ENCODE peak calls at places on chromosomes 12 and 14, in four cellular contexts. K, P, V and O are unnamed samples.

GRCh38 chr12:12927211-12928079 is 24.5 kb downstream of the GPRC5D start:
- DNase-seq in K (peak), P (no peak), V (peak), O (no peak)

GRCh38 chr12:57754411-57755193 is at the start of gene MARCHF9:
- DNase-seq in K (peak), P (peak), V (no peak), O (no peak)

GRCh38 chr14:75417674-75418073 is 10.1 kb upstream of the JDP2 start:
- DNase-seq in K (no peak), P (no peak), V (no peak), O (no peak)

GRCh38 chr14:94100847-94101246 is 9.7 kb upstream of the IFI27 start:
- DNase-seq in K (no peak), P (no peak), V (no peak), O (no peak)

GRCh38 chr12:71731439-71732356 is 23.0 kb upstream of the RAB21 start:
- DNase-seq in K (no peak), P (peak), V (no peak), O (no peak)

GRCh38 chr12:88638956-88639355 is 58.7 kb upstream of the KITLG start:
- DNase-seq in K (no peak), P (no peak), V (no peak), O (no peak)

GRCh38 chr14:92785601-92786426 is 8.3 kb upstream of the GOLGA5 start:
- DNase-seq in K (no peak), P (no peak), V (no peak), O (no peak)

GRCh38 chr12:105451211-105451610 is 120.7 kb downstream of the C12orf75 start:
- DNase-seq in K (no peak), P (no peak), V (no peak), O (no peak)

GRCh38 chr12:24738436-24738835 is 210.5 kb downstream of the BCAT1 start:
- DNase-seq in K (no peak), P (no peak), V (no peak), O (no peak)

GRCh38 chr12:43776498-43776897 is 17.7 kb downstream of the IRAK4 start:
- DNase-seq in K (no peak), P (no peak), V (no peak), O (no peak)

GRCh38 chr14:58151701-58152568 is at the start of gene ARMH4:
- DNase-seq in K (peak), P (peak), V (peak), O (peak)

GRCh38 chr12:92446082-92446460 is 256.7 kb upstream of the PLEKHG7 start:
- DNase-seq in K (no peak), P (no peak), V (no peak), O (no peak)

GRCh38 chr14:80664576-80664975 is 277.0 kb downstream of the CEP128 start:
- DNase-seq in K (no peak), P (no peak), V (no peak), O (no peak)

GRCh38 chr12:67890726-67891125 is 98.5 kb upstream of the IFNG-AS1 start:
- DNase-seq in K (no peak), P (no peak), V (no peak), O (no peak)

GRCh38 chr14:66495214-66496098 is 9.3 kb downstream of the CCDC196 start:
- DNase-seq in K (peak), P (peak), V (no peak), O (no peak)

GRCh38 chr14:21894003-21894897 is 220.6 kb upstream of the OR4E1 start:
- DNase-seq in K (peak), P (peak), V (no peak), O (no peak)

GRCh38 chr12:38903596-38903995 is 1.8 kb downstream of the CPNE8 start:
- DNase-seq in K (no peak), P (no peak), V (no peak), O (no peak)

GRCh38 chr12:8038659-8039114 is 6.2 kb downstream of the FOXJ2 start:
- DNase-seq in K (no peak), P (peak), V (no peak), O (no peak)

GRCh38 chr12:98838282-98838681 is 193.2 kb downstream of the APAF1 start:
- DNase-seq in K (no peak), P (peak), V (no peak), O (no peak)
- TF ChIP-seq CTCF in K (no peak), P (peak), V (no peak), O (peak)

DNA sequence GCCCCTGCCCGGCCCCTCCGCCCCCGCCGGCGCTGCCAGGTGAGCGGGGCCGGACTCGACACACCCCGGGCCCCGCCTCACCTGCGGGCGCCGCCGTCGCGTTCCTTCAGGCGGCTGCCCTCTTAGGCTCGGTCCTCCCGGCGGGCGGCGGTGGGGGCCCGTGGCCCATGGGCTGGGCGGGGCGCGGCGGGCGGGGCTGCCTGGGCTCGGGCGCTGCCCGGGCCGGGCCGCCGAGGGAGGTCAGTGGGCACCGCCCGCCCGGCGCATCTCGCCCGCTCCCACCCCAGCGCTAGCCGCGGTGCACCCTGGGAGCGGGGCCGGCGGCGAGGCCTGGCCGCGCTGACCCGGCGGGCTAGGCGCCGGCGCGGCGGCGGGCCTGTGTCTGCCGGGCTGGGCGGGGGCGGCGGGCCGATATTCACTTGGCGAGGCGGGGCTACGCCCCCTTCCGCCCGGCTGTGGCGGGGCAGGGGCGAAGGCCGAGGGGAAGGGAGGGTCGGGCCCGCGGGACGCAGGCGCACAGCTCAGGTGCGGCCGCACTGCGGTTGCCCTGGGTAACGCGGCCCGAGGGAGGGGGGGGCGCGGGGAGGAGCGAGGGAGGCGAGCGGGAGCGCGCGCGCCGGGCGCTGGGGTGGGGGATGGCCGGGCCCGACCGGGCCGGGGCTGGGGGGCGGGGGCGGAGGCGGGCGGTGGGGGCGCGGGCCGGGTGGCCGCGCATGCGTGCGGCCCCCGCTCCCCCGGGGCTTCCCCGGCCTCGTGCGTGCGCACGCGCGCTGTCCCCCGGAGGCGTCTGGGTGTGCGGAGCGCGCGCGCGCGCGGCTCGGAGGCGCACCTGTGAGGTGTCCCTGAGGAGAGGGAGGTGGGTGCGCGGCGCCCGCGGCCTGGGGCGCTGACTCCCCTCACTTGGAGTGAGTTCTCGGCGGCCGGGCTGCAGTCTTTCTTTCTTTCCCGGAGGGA is at the start of the genes CCDC92 and ZNF664:
- DNase-seq in K (peak), P (peak), V (peak), O (peak)
- TF ChIP-seq CTCF in K (no peak), P (no peak), V (no peak), O (peak)

DNA sequence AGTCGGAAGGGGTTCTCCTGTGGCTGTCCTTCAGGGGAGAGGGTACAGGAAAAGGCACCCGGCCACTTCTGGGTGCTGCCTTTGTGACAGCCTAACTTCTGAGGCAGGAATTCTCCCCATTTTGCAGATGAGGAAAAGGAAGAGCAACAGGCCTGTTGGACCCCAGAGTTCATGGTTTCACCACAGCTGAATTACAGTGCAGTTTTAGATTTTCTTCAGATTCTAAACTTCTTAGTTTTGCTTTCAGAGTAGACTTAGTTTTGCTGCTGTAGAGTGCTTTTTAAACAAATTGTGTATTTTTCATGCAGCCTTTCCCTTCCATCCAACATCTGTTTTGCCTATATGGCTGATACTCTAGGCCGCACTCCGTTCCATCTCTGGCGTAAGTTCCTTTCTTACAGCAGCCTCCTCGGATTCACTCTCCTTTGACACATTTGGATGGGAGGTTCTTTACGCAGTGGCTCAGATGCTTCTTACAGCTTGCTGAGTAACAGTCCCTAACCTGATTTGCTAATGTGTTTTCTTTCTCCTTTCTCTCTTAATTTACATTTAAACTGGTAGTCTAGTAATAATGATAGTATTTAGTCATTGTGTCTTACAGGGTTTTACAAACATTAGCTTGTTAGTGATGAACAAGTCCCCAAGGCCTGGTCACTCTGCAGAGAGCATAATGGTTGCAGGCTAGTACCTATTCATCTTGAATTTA is 7.8 kb downstream of the TRAF3 start:
- DNase-seq in K (no peak), P (no peak), V (no peak), O (no peak)
- TF ChIP-seq CTCF in K (no peak), P (no peak), V (no peak), O (no peak)

GRCh38 chr12:107134558-107134957 is 41.2 kb upstream of the CRY1 start:
- DNase-seq in K (no peak), P (peak), V (no peak), O (no peak)
- TF ChIP-seq CTCF in K (peak), P (peak), V (no peak), O (peak)

DNA sequence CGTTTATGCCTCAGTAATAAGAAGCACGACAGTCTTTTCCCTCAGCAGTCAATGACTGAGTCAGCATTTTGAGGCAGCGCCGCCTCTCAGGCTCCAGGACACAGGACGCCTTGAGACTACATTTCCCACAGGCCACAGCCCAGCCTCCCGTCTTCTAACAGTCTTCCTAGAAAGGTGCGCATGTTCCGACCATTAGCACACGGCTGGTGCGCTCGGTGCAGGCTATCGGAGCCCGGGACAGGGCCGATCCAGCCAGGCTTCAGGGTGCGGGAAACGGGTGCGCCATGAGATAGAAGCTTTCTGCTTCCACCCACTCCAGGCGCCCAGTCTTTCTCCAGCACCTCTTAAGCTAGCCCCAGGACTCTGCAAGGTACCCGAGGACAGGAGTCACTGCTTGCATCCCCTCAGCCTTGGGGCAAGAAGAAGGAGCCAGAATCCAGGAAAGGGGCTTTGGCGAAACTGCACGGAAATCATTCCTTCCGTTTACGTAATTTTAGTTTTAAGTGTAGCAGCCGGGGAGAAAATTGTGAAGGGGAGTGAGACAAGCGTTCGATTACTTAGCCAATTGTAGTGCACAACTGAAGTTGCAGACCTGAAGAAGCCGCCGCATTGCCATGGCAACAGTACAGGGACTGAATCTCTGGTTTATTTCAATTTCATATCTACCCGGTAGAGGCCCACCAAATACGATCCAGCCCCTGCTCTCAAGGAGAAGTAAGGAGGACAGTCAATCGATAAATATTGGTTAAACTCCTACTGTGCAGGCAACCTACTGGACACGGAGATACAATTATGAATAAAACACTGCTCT is 53.9 kb downstream of the ZNF641 start:
- DNase-seq in K (peak), P (peak), V (peak), O (no peak)
- TF ChIP-seq CTCF in K (no peak), P (no peak), V (no peak), O (no peak)